ENCODE peak calls at places on chromosome 1, in seven cellular contexts. Q, L, X, F, G, K and B are unnamed samples.

GRCh38 chr1:241645199-241645598 is 5.0 kb upstream of the CHML start:
- DNase-seq in Q (no peak), L (no peak), X (no peak), F (no peak), G (peak; percentile 16), K (no peak), B (no peak)

GRCh38 chr1:55623339-55623738 is 408.2 kb upstream of the USP24 start:
- DNase-seq in Q (no peak), L (no peak), X (no peak), F (no peak), G (no peak), K (no peak), B (no peak)

GRCh38 chr1:53620620-53620957 is 118.4 kb downstream of the GLIS1 start:
- DNase-seq in Q (no peak), L (no peak), X (no peak), F (no peak), G (no peak), K (no peak), B (no peak)

GRCh38 chr1:1917995-1918900 is 831 bp downstream of the TMEM52 start:
- DNase-seq in Q (no peak), L (no peak), X (no peak), F (no peak), G (no peak), K (no peak), B (no peak)

GRCh38 chr1:162535501-162535900 is 26.0 kb upstream of the UAP1 start:
- DNase-seq in Q (no peak), L (no peak), X (no peak), F (no peak), G (no peak), K (no peak), B (no peak)

GRCh38 chr1:24856787-24857527 is 73.1 kb downstream of the RUNX3 start:
- DNase-seq in Q (peak; percentile 49), L (no peak), X (no peak), F (no peak), G (no peak), K (no peak), B (no peak)

GRCh38 chr1:156379420-156380165 is 10.6 kb downstream of the RHBG start:
- DNase-seq in Q (no peak), L (no peak), X (no peak), F (peak; percentile 30), G (no peak), K (no peak), B (no peak)

GRCh38 chr1:70427976-70428375 is 16.9 kb downstream of the CTH start:
- DNase-seq in Q (no peak), L (no peak), X (no peak), F (no peak), G (peak; percentile 39), K (no peak), B (no peak)